ENCODE peak calls at places on chromosomes 11 and 22, in seven cellular contexts. F, G, V, S, N, C and Q are unnamed samples.

GRCh38 chr11:82858556-82859091 is 41.6 kb downstream of the PRCP start:
- DNase-seq in V (no peak), C (no peak), N (peak), G (no peak), F (no peak), S (no peak), Q (peak)

GRCh38 chr11:66883021-66883968 is 26.4 kb downstream of the LRFN4 start:
- DNase-seq in C (no peak), G (peak), V (no peak), N (peak), F (peak), S (no peak), Q (peak)

GRCh38 chr11:95922536-95923440 is 1.1 kb downstream of the MTMR2 start:
- DNase-seq in N (peak), C (no peak), G (no peak), S (no peak), F (no peak), V (no peak), Q (no peak)

GRCh38 chr22:42064629-42065028 is 6.0 kb downstream of the NAGA start:
- DNase-seq in V (no peak), F (no peak), G (no peak), C (no peak), S (no peak), N (no peak), Q (no peak)

GRCh38 chr11:46352063-46352841 is 5.0 kb downstream of the DGKZ start:
- DNase-seq in S (no peak), C (no peak), N (peak), F (peak), G (peak), V (no peak), Q (peak)

GRCh38 chr11:3040881-3041280 is 16.3 kb downstream of the CARS1 start:
- DNase-seq in C (no peak), N (no peak), G (no peak), S (no peak), V (no peak), F (no peak), Q (no peak)

GRCh38 chr11:134363592-134363991 is 31.8 kb downstream of the GLB1L2 start:
- DNase-seq in C (no peak), F (no peak), V (no peak), S (no peak), G (no peak), N (no peak), Q (no peak)

GRCh38 chr22:30694638-30695350 is at the start of gene OSBP2:
- DNase-seq in C (no peak), G (no peak), S (no peak), N (no peak), V (peak), F (peak), Q (no peak)

GRCh38 chr11:19241260-19242183 is 777 bp upstream of the E2F8 start:
- DNase-seq in F (peak), V (peak), G (no peak), N (peak), S (no peak), C (no peak), Q (no peak)

GRCh38 chr11:128692750-128693578 is 908 bp upstream of the FLI1 start:
- DNase-seq in N (peak), C (no peak), F (peak), S (no peak), V (no peak), G (no peak), Q (peak)

GRCh38 chr11:12674936-12675696 is 895 bp downstream of the TEAD1 start:
- DNase-seq in C (no peak), G (no peak), F (peak), S (no peak), N (peak), V (peak), Q (no peak)

GRCh38 chr11:63813563-63814382 is 517 bp downstream of the SPINDOC start:
- DNase-seq in G (peak), C (no peak), N (peak), F (peak), V (peak), S (no peak), Q (peak)

GRCh38 chr11:34926101-34926830 is 9.8 kb downstream of the PDHX start:
- DNase-seq in G (no peak), V (no peak), N (peak), S (no peak), C (no peak), F (no peak), Q (peak)

GRCh38 chr11:69943066-69943465 is 123.8 kb upstream of the FGF3 start:
- DNase-seq in S (no peak), C (no peak), N (no peak), F (no peak), V (no peak), G (no peak), Q (no peak)

GRCh38 chr11:56292154-56292553 is at the start of gene OR8H1:
- DNase-seq in C (no peak), S (no peak), V (no peak), N (no peak), F (no peak), G (no peak), Q (no peak)

GRCh38 chr11:18650859-18651557 is 16.9 kb upstream of the SPTY2D1 start:
- DNase-seq in N (peak), V (no peak), G (peak), S (no peak), C (no peak), F (no peak), Q (peak)

GRCh38 chr11:61890536-61891330 is 612 bp downstream of the FADS3 start:
- DNase-seq in F (peak), V (peak), C (peak), N (peak), G (peak), S (no peak), Q (peak)

GRCh38 chr11:71066311-71066710 is 186.1 kb downstream of the SHANK2 start:
- DNase-seq in F (no peak), V (no peak), N (no peak), G (no peak), S (no peak), C (no peak), Q (no peak)

GRCh38 chr11:68099474-68100405 is 21.4 kb downstream of the CHKA start:
- DNase-seq in S (no peak), C (no peak), G (peak), V (no peak), N (peak), F (peak), Q (no peak)
- H3K4me3 ChIP-seq in S (no peak), C (peak), G (no peak), V (peak), N (no peak), F (no peak), Q (no peak)

DNA sequence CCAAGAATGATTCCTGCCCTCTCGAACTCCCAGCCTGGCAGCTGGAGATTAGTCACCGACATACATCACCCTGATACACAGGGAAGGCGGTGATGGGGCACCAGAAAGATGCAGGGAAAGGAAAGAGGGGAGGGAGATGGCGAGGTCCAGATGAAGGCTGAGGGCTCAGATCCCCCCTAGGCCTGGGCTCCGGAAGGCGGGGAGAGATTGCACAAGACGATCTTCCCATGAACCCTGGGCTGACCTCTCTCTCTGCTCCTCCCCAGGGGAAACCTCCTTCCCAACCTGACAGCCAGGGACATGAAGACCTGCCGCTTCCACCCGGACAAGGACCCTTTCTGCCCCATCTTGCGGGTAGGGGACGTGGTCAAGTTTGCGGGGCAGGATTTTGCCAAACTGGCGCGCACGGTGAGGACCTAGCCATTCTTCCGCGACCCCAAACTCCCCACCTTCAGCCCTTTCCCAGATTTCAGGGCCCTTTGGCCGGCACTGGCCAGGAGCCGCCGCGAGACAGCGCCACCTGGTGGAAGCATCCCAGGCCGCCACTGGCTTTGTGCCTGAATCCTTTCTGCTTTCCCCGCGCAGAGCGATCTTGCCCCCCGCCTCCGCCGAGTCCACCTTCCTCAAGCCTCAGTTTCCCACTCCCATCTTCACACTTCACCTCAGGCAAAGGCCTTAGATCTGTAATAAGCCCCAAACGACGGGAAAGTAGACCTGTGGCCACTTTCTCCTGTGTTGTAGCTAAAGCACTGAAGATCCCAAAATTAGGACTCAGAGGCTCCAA is 11.5 kb downstream of the P2RX3 start:
- DNase-seq in C (no peak), G (peak), V (peak), F (peak), S (no peak), N (peak), Q (peak)
- TF ChIP-seq CTCF in C (peak), G (peak), V (peak), F (peak), S (peak), N (peak), Q (peak)

GRCh38 chr22:23849009-23850006 is 8.4 kb upstream of the SLC2A11 start:
- DNase-seq in G (peak), C (peak), V (peak), N (peak), F (peak), S (no peak), Q (peak)
- H3K4me3 ChIP-seq in G (no peak), C (peak), V (peak), N (no peak), F (peak), S (no peak), Q (no peak)

GRCh38 chr11:102915044-102915375 is 40.2 kb upstream of the MMP12 start:
- DNase-seq in C (no peak), V (no peak), F (no peak), S (no peak), N (no peak), G (no peak), Q (no peak)
- TF ChIP-seq CTCF in C (peak), V (no peak), F (no peak), S (no peak), N (no peak), G (no peak), Q (no peak)

GRCh38 chr11:124864892-124865180 is 396 bp upstream of the ROBO3 start:
- DNase-seq in N (no peak), S (no peak), F (no peak), V (no peak), C (no peak), G (no peak), Q (no peak)

GRCh38 chr11:124863137-124863825 is 2.0 kb upstream of the ROBO3 start:
- DNase-seq in G (no peak), N (peak), S (no peak), V (no peak), C (no peak), F (no peak), Q (peak)

GRCh38 chr11:124864176-124864891 is 898 bp upstream of the ROBO3 start:
- DNase-seq in V (no peak), F (no peak), N (no peak), S (no peak), C (no peak), G (no peak), Q (no peak)

GRCh38 chr11:124865181-124865901 is at the start of gene ROBO3:
- DNase-seq in F (no peak), G (no peak), C (no peak), S (no peak), V (no peak), N (no peak), Q (peak)

DNA sequence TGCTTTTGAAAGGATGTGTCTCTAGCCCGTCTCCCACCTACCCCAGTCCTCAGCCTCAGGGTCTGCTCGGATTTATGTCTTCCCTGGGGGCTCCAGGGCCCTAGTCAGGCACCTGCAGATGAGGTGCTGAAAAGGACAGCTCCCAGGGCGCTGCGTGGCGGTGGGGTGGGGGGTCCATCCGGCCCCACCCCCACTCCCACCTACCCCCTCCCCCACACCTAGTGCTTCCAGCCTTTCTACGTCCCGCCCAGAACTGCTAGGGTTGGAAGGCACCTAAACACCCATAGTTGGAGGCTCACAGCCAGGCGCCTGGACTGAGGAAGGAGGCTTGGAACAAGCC is 1.4 kb upstream of the ROBO3 start:
- DNase-seq in N (no peak), F (no peak), G (no peak), C (no peak), V (no peak), S (no peak), Q (no peak)
- H3K4me3 ChIP-seq in N (no peak), F (no peak), G (no peak), C (peak), V (no peak), S (no peak), Q (no peak)

DNA sequence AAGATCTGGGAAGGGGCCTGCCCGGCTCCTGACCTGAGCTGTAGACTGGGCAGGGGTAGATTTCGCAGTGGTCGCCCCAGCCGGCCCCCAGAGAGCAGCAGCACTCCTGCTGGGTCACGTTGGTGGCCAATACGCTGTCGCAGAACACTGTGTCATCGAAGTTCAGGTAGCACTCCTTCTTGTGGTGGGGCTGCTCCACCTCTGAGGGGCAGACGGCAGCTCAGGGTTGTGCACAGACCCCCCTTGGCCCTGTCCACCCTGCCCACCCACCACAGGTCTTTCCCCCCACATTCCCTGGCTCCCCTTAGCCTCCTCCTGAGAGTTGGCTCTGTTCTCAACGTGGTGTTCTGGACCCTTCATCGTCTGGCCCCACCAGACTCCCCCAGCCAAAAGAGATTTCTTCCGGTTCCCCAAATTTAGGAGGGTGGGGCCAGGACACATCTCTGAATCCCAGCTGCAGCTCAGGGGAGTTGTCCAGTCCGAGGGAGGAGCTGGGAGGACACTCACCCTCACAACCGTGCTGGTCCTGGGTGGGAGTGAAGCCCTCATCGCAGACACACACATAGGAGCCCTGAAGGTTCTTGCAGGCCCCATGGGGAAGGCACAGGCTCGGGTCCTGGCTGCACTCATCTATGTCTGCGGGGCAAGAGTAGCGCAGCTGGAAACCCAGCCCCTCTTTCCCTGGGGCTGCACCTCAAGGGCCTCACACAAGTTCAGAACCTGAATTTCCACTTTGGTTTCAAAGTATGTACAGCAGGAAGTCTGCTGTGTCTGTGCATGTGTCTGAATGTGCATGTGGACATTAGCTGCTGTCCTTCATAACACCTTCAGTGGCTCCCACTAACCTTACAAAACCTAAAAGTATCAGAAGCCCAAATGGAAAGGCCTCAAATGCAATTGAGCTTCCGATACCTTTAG is 16.5 kb downstream of the SCYL1 start:
- DNase-seq in N (no peak), V (no peak), C (no peak), S (no peak), F (no peak), G (no peak), Q (peak)
- TF ChIP-seq CTCF in N (no peak), V (no peak), C (no peak), S (no peak), F (no peak), G (no peak), Q (no peak)

DNA sequence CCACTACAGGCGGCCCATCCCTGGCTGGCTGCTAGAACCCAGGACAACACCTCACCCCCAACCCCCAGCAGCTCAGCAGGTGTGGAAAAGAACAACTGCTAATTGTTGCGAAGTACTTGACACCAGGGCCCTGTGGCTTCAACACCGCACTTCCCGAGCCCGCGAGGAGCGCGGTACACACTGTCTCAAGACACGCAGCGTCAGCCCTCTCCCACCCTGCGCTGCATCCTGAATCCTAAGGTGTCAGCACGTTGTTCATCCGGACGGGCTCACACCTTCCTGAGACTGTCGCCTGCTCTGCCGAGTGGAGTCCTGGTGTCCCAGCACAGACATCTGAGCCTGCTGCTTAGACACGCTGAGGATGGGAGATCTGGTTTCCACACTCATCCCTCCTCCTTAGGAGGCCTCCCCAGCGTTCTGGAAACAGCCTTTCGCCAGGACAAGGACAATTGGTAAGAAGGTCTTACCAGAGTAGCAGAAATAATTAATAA is 1336.2 kb downstream of the BRD1 start:
- DNase-seq in N (no peak), S (no peak), V (no peak), C (no peak), F (no peak), G (no peak), Q (no peak)
- H3K4me3 ChIP-seq in N (no peak), S (no peak), V (no peak), C (no peak), F (no peak), G (no peak), Q (no peak)

GRCh38 chr11:126060651-126061220 is 1.9 kb downstream of the CDON start:
- DNase-seq in N (no peak), G (no peak), F (no peak), V (no peak), S (no peak), C (no peak), Q (no peak)

GRCh38 chr11:126062679-126063509 is at the start of gene CDON:
- DNase-seq in G (peak), N (peak), F (peak), V (peak), S (peak), C (peak), Q (peak)

GRCh38 chr11:126059238-126059761 is 3.4 kb downstream of the CDON start:
- DNase-seq in G (no peak), N (peak), C (no peak), F (no peak), S (no peak), V (no peak), Q (no peak)

GRCh38 chr11:126063510-126063858 is 818 bp upstream of the CDON start:
- DNase-seq in C (no peak), F (no peak), N (no peak), S (no peak), G (no peak), V (no peak), Q (no peak)

DNA sequence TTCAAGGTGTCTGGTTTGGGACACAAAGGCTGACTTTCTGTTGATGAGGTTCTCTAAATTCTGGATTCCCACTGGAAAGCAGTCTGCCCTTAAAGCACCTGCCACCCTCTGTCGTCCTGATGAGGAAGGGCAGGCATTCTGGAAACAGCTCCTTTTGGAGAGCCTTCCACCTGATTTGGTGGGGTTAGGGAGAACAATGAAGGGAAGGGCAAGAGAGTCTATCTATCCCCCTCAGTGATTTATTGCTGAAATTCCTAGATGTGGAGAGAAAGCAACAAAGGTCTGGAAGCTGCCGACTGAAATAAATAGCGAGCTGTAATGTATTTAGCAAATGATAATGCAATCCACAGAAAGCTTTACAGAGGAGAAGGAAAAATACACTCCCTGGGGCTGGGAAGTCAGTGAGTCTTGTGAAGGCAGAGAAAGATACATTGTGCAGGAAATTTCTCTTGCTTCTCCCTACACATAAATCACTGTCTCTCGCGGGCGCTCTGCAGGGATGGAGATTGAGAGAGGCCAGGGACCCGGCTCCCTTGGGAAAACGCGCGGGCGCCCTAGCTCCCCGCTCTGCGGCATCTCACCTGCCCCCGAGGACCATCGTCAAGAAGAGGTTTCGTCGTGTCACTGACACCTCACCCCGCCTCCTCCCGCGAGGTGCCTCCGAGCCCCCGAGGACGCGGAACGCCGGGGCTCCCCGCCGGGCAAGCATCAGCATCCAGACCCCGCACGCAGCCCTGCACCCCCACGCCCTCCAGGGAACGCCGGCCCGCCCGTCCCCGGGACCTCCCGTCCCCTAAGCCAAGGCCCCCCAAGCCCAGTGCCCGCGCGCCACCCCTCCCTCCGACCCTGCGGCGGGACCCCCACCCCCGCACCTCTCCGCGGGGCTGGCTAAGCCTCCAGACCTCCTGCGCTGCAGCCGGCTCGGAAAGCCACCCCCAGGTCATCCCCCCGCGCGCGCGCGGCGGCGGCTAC is 673 bp downstream of the CDON start:
- DNase-seq in N (peak), F (no peak), V (peak), S (no peak), G (no peak), C (no peak), Q (peak)
- TF ChIP-seq CTCF in N (peak), F (peak), V (peak), S (peak), G (no peak), C (peak), Q (no peak)

GRCh38 chr11:79437274-79437980 is 3.4 kb downstream of the TENM4 start:
- DNase-seq in N (peak), G (no peak), C (peak), F (peak), V (peak), S (no peak), Q (peak)
- H3K4me3 ChIP-seq in N (peak), G (peak), C (peak), F (peak), V (peak), S (peak), Q (peak)